ENCODE peak calls at places on chromosomes 13 and 19, in four cellular contexts. One of them, this sample, is unnamed. For H3K4me1, the result is how much of the 10 kb centered on the place peaks cover.

GRCh38 chr19:33071887-33072286 is 7.2 kb upstream of the RHPN2 start:
- DNase-seq in tibial nerve: no peak
- DNase-seq in H1: no peak
- DNase-seq in ovary: no peak
- DNase-seq in this sample: no peak

GRCh38 chr13:27228131-27228530 is 23.2 kb upstream of the RPL21 start:
- DNase-seq in ovary: no peak
- DNase-seq in tibial nerve: no peak
- DNase-seq in H1: no peak
- DNase-seq in this sample: no peak

GRCh38 chr13:109402976-109403375 is 383.4 kb downstream of the IRS2 start:
- DNase-seq in H1: no peak
- DNase-seq in tibial nerve: no peak
- DNase-seq in ovary: no peak
- DNase-seq in this sample: no peak

GRCh38 chr19:5578094-5578846 is 10.5 kb upstream of the TINCR start:
- DNase-seq in tibial nerve: peak
- DNase-seq in H1: no peak
- DNase-seq in ovary: peak
- DNase-seq in this sample: peak

GRCh38 chr19:48443262-48443661 is 2.5 kb upstream of the GRWD1 start:
- DNase-seq in tibial nerve: no peak
- DNase-seq in H1: no peak
- DNase-seq in ovary: no peak
- DNase-seq in this sample: peak

GRCh38 chr13:40626977-40627376 is 39.5 kb downstream of the FOXO1 start:
- DNase-seq in tibial nerve: no peak
- DNase-seq in ovary: no peak
- DNase-seq in H1: no peak
- DNase-seq in this sample: no peak

GRCh38 chr19:752652-753517 is 2.0 kb downstream of the MISP start:
- DNase-seq in ovary: peak
- DNase-seq in H1: no peak
- DNase-seq in tibial nerve: peak
- DNase-seq in this sample: peak

GRCh38 chr19:40739871-40740703 is 10.2 kb downstream of the ACTMAP start:
- DNase-seq in H1: no peak
- DNase-seq in ovary: no peak
- DNase-seq in tibial nerve: no peak
- DNase-seq in this sample: no peak

GRCh38 chr19:45564131-45564780 is 20.3 kb downstream of the OPA3 start:
- DNase-seq in ovary: no peak
- DNase-seq in H1: peak
- DNase-seq in tibial nerve: no peak
- DNase-seq in this sample: no peak

GRCh38 chr19:36182612-36183454 is 30.6 kb upstream of the COX7A1 start:
- DNase-seq in ovary: no peak
- DNase-seq in tibial nerve: no peak
- DNase-seq in H1: no peak
- DNase-seq in this sample: no peak

GRCh38 chr19:47229674-47230121 is 1.3 kb downstream of the BBC3 start:
- DNase-seq in H1: no peak
- DNase-seq in tibial nerve: peak
- DNase-seq in ovary: no peak
- DNase-seq in this sample: no peak

GRCh38 chr19:19064098-19064722 is 416 bp downstream of the SLC25A42 start:
- DNase-seq in tibial nerve: no peak
- DNase-seq in ovary: no peak
- DNase-seq in H1: no peak
- DNase-seq in this sample: no peak

GRCh38 chr13:67063036-67063435 is 167.1 kb downstream of the PCDH9 start:
- DNase-seq in tibial nerve: no peak
- DNase-seq in H1: no peak
- DNase-seq in ovary: no peak
- DNase-seq in this sample: no peak

GRCh38 chr13:32905864-32906180 is 110.4 kb upstream of the KL start:
- DNase-seq in ovary: peak
- DNase-seq in H1: no peak
- DNase-seq in tibial nerve: peak
- DNase-seq in this sample: no peak

GRCh38 chr19:31135841-31136240 is 213.4 kb downstream of the TSHZ3 start:
- DNase-seq in tibial nerve: no peak
- DNase-seq in ovary: no peak
- DNase-seq in H1: no peak
- DNase-seq in this sample: no peak

GRCh38 chr19:32652893-32653625 is 21.9 kb downstream of the ANKRD27 start:
- DNase-seq in tibial nerve: peak
- DNase-seq in H1: no peak
- DNase-seq in ovary: peak
- DNase-seq in this sample: peak

GRCh38 chr19:29515706-29516357 is 10.0 kb upstream of the VSTM2B start:
- DNase-seq in ovary: no peak
- DNase-seq in tibial nerve: no peak
- DNase-seq in H1: no peak
- DNase-seq in this sample: no peak

GRCh38 chr13:98828614-98829013 is 76.1 kb upstream of the SLC15A1 start:
- DNase-seq in tibial nerve: no peak
- DNase-seq in H1: no peak
- DNase-seq in ovary: no peak
- DNase-seq in this sample: no peak

GRCh38 chr19:51094696-51095279 is 12.1 kb upstream of the KLK14 start:
- DNase-seq in ovary: peak
- DNase-seq in H1: no peak
- DNase-seq in tibial nerve: no peak
- DNase-seq in this sample: peak

GRCh38 chr13:49956131-49956530 is 20.0 kb upstream of the SPRYD7 start:
- DNase-seq in ovary: no peak
- DNase-seq in H1: no peak
- DNase-seq in tibial nerve: no peak
- DNase-seq in this sample: no peak

GRCh38 chr19:14149011-14149410 is 12.6 kb upstream of the ASF1B start:
- DNase-seq in H1: no peak
- DNase-seq in ovary: no peak
- DNase-seq in tibial nerve: no peak
- DNase-seq in this sample: no peak

GRCh38 chr13:58712191-58712590 is 1080.6 kb downstream of the PCDH17 start:
- DNase-seq in tibial nerve: no peak
- DNase-seq in H1: peak
- DNase-seq in ovary: no peak
- DNase-seq in this sample: no peak

GRCh38 chr13:32984857-32985626 is 31.2 kb upstream of the KL start:
- DNase-seq in ovary: no peak
- DNase-seq in H1: no peak
- DNase-seq in tibial nerve: no peak
- DNase-seq in this sample: peak

GRCh38 chr13:25771208-25771607 is 280.6 kb downstream of the SHISA2 start:
- DNase-seq in H1: no peak
- DNase-seq in tibial nerve: no peak
- DNase-seq in ovary: no peak
- DNase-seq in this sample: no peak

GRCh38 chr19:51121257-51121656 is 3.4 kb upstream of the SIGLEC9 start:
- DNase-seq in tibial nerve: no peak
- DNase-seq in H1: no peak
- DNase-seq in ovary: no peak
- DNase-seq in this sample: no peak

GRCh38 chr13:85247780-85248179 is 551.4 kb downstream of the SLITRK6 start:
- DNase-seq in ovary: no peak
- DNase-seq in tibial nerve: no peak
- DNase-seq in H1: no peak
- DNase-seq in this sample: no peak

GRCh38 chr13:85241045-85241444 is 558.2 kb downstream of the SLITRK6 start:
- DNase-seq in tibial nerve: no peak
- DNase-seq in ovary: no peak
- DNase-seq in H1: no peak
- DNase-seq in this sample: no peak

DNA sequence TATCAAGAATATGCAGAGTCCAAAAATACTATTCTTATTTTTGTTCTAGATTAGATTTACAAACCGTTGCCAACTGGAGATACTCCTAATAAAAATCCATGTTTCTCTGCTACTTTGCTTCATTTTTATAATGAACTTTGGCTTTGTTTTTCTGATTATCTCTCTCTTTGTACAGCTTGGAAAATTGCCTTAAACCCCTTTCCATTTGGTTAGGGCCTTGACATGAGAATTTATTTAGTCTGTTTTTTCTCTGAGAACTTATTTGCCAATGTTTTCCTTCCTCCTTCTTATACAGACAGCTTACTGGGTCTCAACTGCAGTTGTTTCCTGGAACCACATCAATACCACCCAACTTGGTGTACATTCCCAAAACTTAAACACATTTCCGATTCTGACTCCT is 555.4 kb downstream of the SLITRK6 start:
- DNase-seq in ovary: no peak
- DNase-seq in H1: no peak
- DNase-seq in tibial nerve: no peak
- DNase-seq in this sample: no peak
- H3K4me1 ChIP-seq in ovary: under half
- H3K4me1 ChIP-seq in H1: under half
- H3K4me1 ChIP-seq in tibial nerve: under half
- H3K4me1 ChIP-seq in this sample: under half

GRCh38 chr19:2168619-2169424 is 5.1 kb downstream of the DOT1L start:
- DNase-seq in H1: no peak
- DNase-seq in tibial nerve: peak
- DNase-seq in ovary: peak
- DNase-seq in this sample: peak
- TF ChIP-seq EP300 in H1: no peak
- TF ChIP-seq EP300 in tibial nerve: peak
- TF ChIP-seq EP300 in ovary: peak
- TF ChIP-seq EP300 in this sample: peak

GRCh38 chr13:28935104-28935503 is 115.0 kb downstream of the MTUS2 start:
- DNase-seq in ovary: no peak
- DNase-seq in tibial nerve: no peak
- DNase-seq in H1: no peak
- DNase-seq in this sample: no peak
- H3K4me1 ChIP-seq in ovary: under half
- H3K4me1 ChIP-seq in tibial nerve: under half
- H3K4me1 ChIP-seq in H1: under half
- H3K4me1 ChIP-seq in this sample: under half

GRCh38 chr13:75902166-75903104 is 266.3 kb downstream of the LMO7 start:
- DNase-seq in H1: no peak
- DNase-seq in tibial nerve: no peak
- DNase-seq in ovary: no peak
- DNase-seq in this sample: no peak

GRCh38 chr13:75906315-75906714 is 270.2 kb downstream of the LMO7 start:
- DNase-seq in tibial nerve: no peak
- DNase-seq in ovary: no peak
- DNase-seq in H1: no peak
- DNase-seq in this sample: no peak

GRCh38 chr13:75901509-75901908 is 265.4 kb downstream of the LMO7 start:
- DNase-seq in tibial nerve: no peak
- DNase-seq in ovary: no peak
- DNase-seq in H1: no peak
- DNase-seq in this sample: no peak

GRCh38 chr13:75907044-75907443 is 270.9 kb downstream of the LMO7 start:
- DNase-seq in ovary: no peak
- DNase-seq in H1: no peak
- DNase-seq in tibial nerve: no peak
- DNase-seq in this sample: no peak

GRCh38 chr13:75904012-75904411 is 267.9 kb downstream of the LMO7 start:
- DNase-seq in H1: no peak
- DNase-seq in ovary: no peak
- DNase-seq in tibial nerve: no peak
- DNase-seq in this sample: no peak
- TF ChIP-seq EP300 in H1: no peak
- TF ChIP-seq EP300 in ovary: no peak
- TF ChIP-seq EP300 in tibial nerve: no peak
- TF ChIP-seq EP300 in this sample: no peak